ENCODE peak calls at places on chromosomes 4 and X, in eight cellular contexts. One of them, this sample, is unnamed.

GRCh38 chrX:16239211-16239610 is 71.9 kb downstream of the MAGEB17 start:
- DNase-seq in A549: peak
- DNase-seq in keratinocyte: peak
- DNase-seq in choroid plexus epithelial cell: peak
- DNase-seq in fibroblast of pulmonary artery: peak
- DNase-seq in cardiac fibroblast: peak
- DNase-seq in prostate gland: no peak
- DNase-seq in dorsolateral prefrontal cortex: no peak
- DNase-seq in this sample: peak

GRCh38 chr4:24260922-24261581 is 323.3 kb downstream of the DHX15 start:
- DNase-seq in A549: no peak
- DNase-seq in keratinocyte: no peak
- DNase-seq in choroid plexus epithelial cell: no peak
- DNase-seq in fibroblast of pulmonary artery: no peak
- DNase-seq in cardiac fibroblast: peak
- DNase-seq in prostate gland: no peak
- DNase-seq in dorsolateral prefrontal cortex: no peak
- DNase-seq in this sample: no peak

GRCh38 chrX:130778773-130779172 is 124.2 kb downstream of the ENOX2 start:
- DNase-seq in A549: no peak
- DNase-seq in keratinocyte: no peak
- DNase-seq in choroid plexus epithelial cell: no peak
- DNase-seq in fibroblast of pulmonary artery: no peak
- DNase-seq in cardiac fibroblast: no peak
- DNase-seq in prostate gland: no peak
- DNase-seq in dorsolateral prefrontal cortex: no peak
- DNase-seq in this sample: no peak

GRCh38 chr4:66489783-66490452 is 819.6 kb upstream of the EPHA5 start:
- DNase-seq in A549: peak
- DNase-seq in keratinocyte: no peak
- DNase-seq in choroid plexus epithelial cell: peak
- DNase-seq in fibroblast of pulmonary artery: peak
- DNase-seq in cardiac fibroblast: peak
- DNase-seq in prostate gland: no peak
- DNase-seq in dorsolateral prefrontal cortex: no peak
- DNase-seq in this sample: peak

GRCh38 chr4:102606846-102607440 is 105.8 kb downstream of the NFKB1 start:
- DNase-seq in A549: no peak
- DNase-seq in keratinocyte: no peak
- DNase-seq in choroid plexus epithelial cell: no peak
- DNase-seq in fibroblast of pulmonary artery: no peak
- DNase-seq in cardiac fibroblast: no peak
- DNase-seq in prostate gland: no peak
- DNase-seq in dorsolateral prefrontal cortex: no peak
- DNase-seq in this sample: no peak

GRCh38 chr4:84897516-84897915 is 69.0 kb downstream of the WDFY3 start:
- DNase-seq in A549: no peak
- DNase-seq in keratinocyte: no peak
- DNase-seq in choroid plexus epithelial cell: no peak
- DNase-seq in fibroblast of pulmonary artery: no peak
- DNase-seq in cardiac fibroblast: no peak
- DNase-seq in prostate gland: no peak
- DNase-seq in dorsolateral prefrontal cortex: no peak
- DNase-seq in this sample: no peak

GRCh38 chrX:107676559-107677378 is 48.5 kb downstream of the PRPS1 start:
- DNase-seq in A549: peak
- DNase-seq in keratinocyte: no peak
- DNase-seq in choroid plexus epithelial cell: peak
- DNase-seq in fibroblast of pulmonary artery: peak
- DNase-seq in cardiac fibroblast: peak
- DNase-seq in prostate gland: peak
- DNase-seq in dorsolateral prefrontal cortex: peak
- DNase-seq in this sample: peak

GRCh38 chrX:134419784-134420183 is 40.2 kb upstream of the HPRT1 start:
- DNase-seq in A549: no peak
- DNase-seq in keratinocyte: no peak
- DNase-seq in choroid plexus epithelial cell: no peak
- DNase-seq in fibroblast of pulmonary artery: no peak
- DNase-seq in cardiac fibroblast: no peak
- DNase-seq in prostate gland: no peak
- DNase-seq in dorsolateral prefrontal cortex: no peak
- DNase-seq in this sample: no peak

GRCh38 chr4:159201168-159201567 is 98.3 kb downstream of the RAPGEF2 start:
- DNase-seq in A549: no peak
- DNase-seq in keratinocyte: no peak
- DNase-seq in choroid plexus epithelial cell: no peak
- DNase-seq in fibroblast of pulmonary artery: no peak
- DNase-seq in cardiac fibroblast: no peak
- DNase-seq in prostate gland: no peak
- DNase-seq in dorsolateral prefrontal cortex: no peak
- DNase-seq in this sample: no peak

GRCh38 chr4:113998531-113998930 is 19.1 kb upstream of the ARSJ start:
- DNase-seq in A549: no peak
- DNase-seq in keratinocyte: no peak
- DNase-seq in choroid plexus epithelial cell: no peak
- DNase-seq in fibroblast of pulmonary artery: peak
- DNase-seq in cardiac fibroblast: peak
- DNase-seq in prostate gland: no peak
- DNase-seq in dorsolateral prefrontal cortex: no peak
- DNase-seq in this sample: peak

GRCh38 chrX:140765043-140765784 is 55.7 kb downstream of the LINC00632 start:
- DNase-seq in A549: no peak
- DNase-seq in keratinocyte: no peak
- DNase-seq in choroid plexus epithelial cell: peak
- DNase-seq in fibroblast of pulmonary artery: peak
- DNase-seq in cardiac fibroblast: peak
- DNase-seq in prostate gland: no peak
- DNase-seq in dorsolateral prefrontal cortex: no peak
- DNase-seq in this sample: peak

GRCh38 chrX:49019050-49019449 is 17.0 kb upstream of the GRIPAP1 start:
- DNase-seq in A549: no peak
- DNase-seq in keratinocyte: no peak
- DNase-seq in choroid plexus epithelial cell: no peak
- DNase-seq in fibroblast of pulmonary artery: no peak
- DNase-seq in cardiac fibroblast: no peak
- DNase-seq in prostate gland: no peak
- DNase-seq in dorsolateral prefrontal cortex: no peak
- DNase-seq in this sample: no peak

GRCh38 chrX:25131055-25131454 is 115.3 kb upstream of the ARX start:
- DNase-seq in A549: peak
- DNase-seq in keratinocyte: no peak
- DNase-seq in choroid plexus epithelial cell: peak
- DNase-seq in fibroblast of pulmonary artery: no peak
- DNase-seq in cardiac fibroblast: no peak
- DNase-seq in prostate gland: no peak
- DNase-seq in dorsolateral prefrontal cortex: no peak
- DNase-seq in this sample: no peak

GRCh38 chrX:108165349-108166111 is 74.0 kb downstream of the ATG4A start:
- DNase-seq in A549: peak
- DNase-seq in keratinocyte: no peak
- DNase-seq in choroid plexus epithelial cell: peak
- DNase-seq in fibroblast of pulmonary artery: peak
- DNase-seq in cardiac fibroblast: peak
- DNase-seq in prostate gland: no peak
- DNase-seq in dorsolateral prefrontal cortex: no peak
- DNase-seq in this sample: peak

GRCh38 chr4:102169345-102169744 is 175.9 kb downstream of the SLC39A8 start:
- DNase-seq in A549: no peak
- DNase-seq in keratinocyte: no peak
- DNase-seq in choroid plexus epithelial cell: peak
- DNase-seq in fibroblast of pulmonary artery: peak
- DNase-seq in cardiac fibroblast: peak
- DNase-seq in prostate gland: no peak
- DNase-seq in dorsolateral prefrontal cortex: no peak
- DNase-seq in this sample: peak

GRCh38 chr4:121950680-121951569 is 935 bp downstream of the TRPC3 start:
- DNase-seq in A549: peak
- DNase-seq in keratinocyte: no peak
- DNase-seq in choroid plexus epithelial cell: peak
- DNase-seq in fibroblast of pulmonary artery: no peak
- DNase-seq in cardiac fibroblast: peak
- DNase-seq in prostate gland: peak
- DNase-seq in dorsolateral prefrontal cortex: no peak
- DNase-seq in this sample: peak

GRCh38 chr4:76737180-76737579 is 160.8 kb downstream of the SOWAHB start:
- DNase-seq in A549: no peak
- DNase-seq in keratinocyte: no peak
- DNase-seq in choroid plexus epithelial cell: no peak
- DNase-seq in fibroblast of pulmonary artery: no peak
- DNase-seq in cardiac fibroblast: peak
- DNase-seq in prostate gland: no peak
- DNase-seq in dorsolateral prefrontal cortex: no peak
- DNase-seq in this sample: peak

DNA sequence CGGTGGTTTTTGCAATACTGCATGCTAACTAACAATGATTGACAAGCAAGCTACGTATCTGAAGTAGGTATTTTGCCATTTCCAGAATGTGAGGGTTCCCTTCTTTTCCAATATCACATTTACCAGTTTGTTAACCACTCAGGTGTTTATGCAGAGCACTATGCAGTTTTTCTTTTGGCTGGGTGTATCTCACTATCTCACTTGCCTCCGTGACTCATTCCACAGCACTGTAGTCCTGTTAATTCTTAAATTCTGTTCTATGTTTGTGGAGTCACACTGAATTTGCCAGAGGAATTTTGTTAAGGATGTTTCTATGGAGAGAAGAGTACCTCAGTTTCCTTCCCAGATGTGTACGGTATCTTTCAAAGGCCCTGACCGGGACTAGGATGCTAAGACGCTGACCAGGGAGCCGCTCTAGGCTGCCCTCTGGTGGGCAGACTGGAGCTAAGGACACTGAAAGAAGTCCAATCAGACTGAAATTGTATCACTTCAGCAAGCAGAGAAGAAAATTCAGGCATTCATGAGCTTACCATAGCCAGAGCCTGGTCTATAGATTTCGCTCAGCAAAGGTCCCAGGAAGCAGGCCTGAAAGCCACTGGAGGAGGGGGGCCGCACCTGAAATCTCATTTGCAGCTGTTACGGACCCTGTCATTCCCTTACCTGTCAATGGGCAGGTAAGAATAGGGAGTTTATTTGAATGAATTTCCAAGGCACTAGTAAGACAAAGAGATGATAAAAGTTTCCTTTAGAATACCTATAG is 388.4 kb upstream of the SPOCK3 start:
- DNase-seq in A549: peak
- DNase-seq in keratinocyte: peak
- DNase-seq in choroid plexus epithelial cell: peak
- DNase-seq in fibroblast of pulmonary artery: peak
- DNase-seq in cardiac fibroblast: peak
- DNase-seq in prostate gland: peak
- DNase-seq in dorsolateral prefrontal cortex: peak
- DNase-seq in this sample: peak
- TF ChIP-seq CTCF in A549: peak
- TF ChIP-seq CTCF in keratinocyte: peak
- TF ChIP-seq CTCF in choroid plexus epithelial cell: peak
- TF ChIP-seq CTCF in fibroblast of pulmonary artery: peak
- TF ChIP-seq CTCF in cardiac fibroblast: peak
- TF ChIP-seq CTCF in prostate gland: peak
- TF ChIP-seq CTCF in dorsolateral prefrontal cortex: peak
- TF ChIP-seq CTCF in this sample: peak

DNA sequence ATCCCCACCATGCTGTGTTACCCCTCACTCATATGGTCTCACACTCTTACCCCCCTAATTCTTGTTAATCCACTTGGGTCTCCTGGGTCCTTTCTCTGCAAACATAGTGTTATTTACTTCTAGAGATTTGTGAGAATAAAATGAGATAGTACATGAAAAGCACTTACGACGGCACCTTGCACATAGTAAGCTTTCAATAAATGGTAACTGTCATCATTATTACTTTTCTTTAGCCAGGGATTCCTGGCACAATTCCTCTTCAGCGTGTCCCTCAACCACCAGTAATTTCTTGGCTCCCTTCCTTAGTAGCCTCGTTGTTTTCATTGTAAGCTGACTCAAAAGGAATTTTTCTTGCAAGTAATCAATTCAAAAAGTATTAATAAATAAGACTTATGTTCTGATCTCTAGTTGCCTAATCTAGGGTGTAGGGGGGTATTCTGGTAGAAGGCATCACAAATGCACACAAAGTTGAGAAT is 30.1 kb upstream of the RBMX start:
- DNase-seq in A549: no peak
- DNase-seq in keratinocyte: no peak
- DNase-seq in choroid plexus epithelial cell: peak
- DNase-seq in fibroblast of pulmonary artery: peak
- DNase-seq in cardiac fibroblast: peak
- DNase-seq in prostate gland: no peak
- DNase-seq in dorsolateral prefrontal cortex: no peak
- DNase-seq in this sample: peak
- H3K4me3 ChIP-seq in A549: peak
- H3K4me3 ChIP-seq in keratinocyte: peak
- H3K4me3 ChIP-seq in choroid plexus epithelial cell: peak
- H3K4me3 ChIP-seq in fibroblast of pulmonary artery: peak
- H3K4me3 ChIP-seq in cardiac fibroblast: peak
- H3K4me3 ChIP-seq in prostate gland: no peak
- H3K4me3 ChIP-seq in dorsolateral prefrontal cortex: peak
- H3K4me3 ChIP-seq in this sample: peak

DNA sequence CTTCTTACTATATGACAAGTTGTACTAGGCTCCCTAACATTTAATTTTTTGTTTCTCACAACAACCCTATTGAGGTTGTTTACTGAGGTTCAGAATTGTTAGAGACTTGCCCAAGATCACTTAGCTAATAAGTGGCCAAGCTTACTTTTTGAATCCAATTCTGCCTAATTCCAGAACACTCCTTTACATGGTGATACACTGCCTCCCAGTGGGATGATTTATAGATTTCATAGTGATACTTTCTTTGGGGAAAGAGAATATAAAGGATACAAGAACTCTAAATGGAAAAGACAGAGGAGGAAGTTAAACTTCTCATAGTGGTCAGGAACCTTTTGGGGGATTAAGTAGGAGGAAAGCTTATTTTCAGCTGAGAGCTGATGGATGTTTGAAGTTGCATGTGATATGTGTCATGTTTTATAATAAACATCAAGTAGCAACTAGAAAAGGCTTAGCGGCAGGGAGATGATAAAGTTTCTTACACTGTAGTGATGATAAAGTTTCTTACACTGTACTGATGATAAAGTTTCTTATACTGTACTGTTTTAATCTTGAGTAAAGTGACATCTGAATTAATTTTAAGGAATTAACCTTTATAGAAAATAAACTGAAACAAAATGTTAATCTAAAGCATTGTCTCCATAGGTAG is 15.3 kb downstream of the STAG2 start:
- DNase-seq in A549: peak
- DNase-seq in keratinocyte: no peak
- DNase-seq in choroid plexus epithelial cell: peak
- DNase-seq in fibroblast of pulmonary artery: peak
- DNase-seq in cardiac fibroblast: peak
- DNase-seq in prostate gland: no peak
- DNase-seq in dorsolateral prefrontal cortex: no peak
- DNase-seq in this sample: peak
- TF ChIP-seq CTCF in A549: peak
- TF ChIP-seq CTCF in keratinocyte: no peak
- TF ChIP-seq CTCF in choroid plexus epithelial cell: peak
- TF ChIP-seq CTCF in fibroblast of pulmonary artery: peak
- TF ChIP-seq CTCF in cardiac fibroblast: no peak
- TF ChIP-seq CTCF in prostate gland: no peak
- TF ChIP-seq CTCF in dorsolateral prefrontal cortex: no peak
- TF ChIP-seq CTCF in this sample: peak

DNA sequence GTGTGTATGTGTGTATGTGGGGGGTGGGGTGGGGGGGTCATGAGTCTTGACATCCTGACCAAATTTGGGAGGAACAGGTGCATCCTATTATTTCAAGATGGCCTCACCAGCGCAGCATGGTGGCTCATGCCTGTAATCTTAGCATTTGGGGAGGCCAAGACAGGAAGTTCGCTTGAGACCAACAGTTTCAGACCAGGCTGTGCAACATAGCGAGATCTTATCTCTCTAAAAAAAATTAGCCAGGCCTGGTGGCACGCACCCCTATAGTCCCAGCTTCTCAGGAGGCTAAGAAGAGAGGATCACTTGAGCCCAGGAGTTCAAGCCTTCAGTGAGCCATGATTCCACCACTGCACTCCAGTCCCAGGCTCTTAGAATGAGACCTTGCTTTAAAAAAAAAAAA is 47.0 kb upstream of the DHRSX start:
- DNase-seq in A549: no peak
- DNase-seq in keratinocyte: no peak
- DNase-seq in choroid plexus epithelial cell: no peak
- DNase-seq in fibroblast of pulmonary artery: no peak
- DNase-seq in cardiac fibroblast: no peak
- DNase-seq in prostate gland: no peak
- DNase-seq in dorsolateral prefrontal cortex: no peak
- DNase-seq in this sample: no peak
- H3K4me3 ChIP-seq in A549: no peak
- H3K4me3 ChIP-seq in keratinocyte: no peak
- H3K4me3 ChIP-seq in choroid plexus epithelial cell: no peak
- H3K4me3 ChIP-seq in fibroblast of pulmonary artery: no peak
- H3K4me3 ChIP-seq in cardiac fibroblast: no peak
- H3K4me3 ChIP-seq in prostate gland: no peak
- H3K4me3 ChIP-seq in dorsolateral prefrontal cortex: no peak
- H3K4me3 ChIP-seq in this sample: no peak